ENCODE peak calls at places on chromosomes 16 and 17, in four cellular contexts. P is WTC11, Y is GM23338, T is GM12878. O is an unnamed sample.

GRCh38 chr17:76104140-76104895 is 731 bp upstream of the EXOC7 start:
- DNase-seq in P (no peak), Y (peak), T (no peak), O (peak)

GRCh38 chr17:60383379-60383778 is 8.6 kb downstream of the USP32 start:
- DNase-seq in P (no peak), Y (no peak), T (no peak), O (no peak)

GRCh38 chr17:35089846-35090193 is 26.3 kb upstream of the RFFL start:
- DNase-seq in P (no peak), Y (peak), T (no peak), O (peak)

GRCh38 chr16:28985611-28986041 is 774 bp downstream of the LAT start:
- DNase-seq in P (no peak), Y (no peak), T (no peak), O (no peak)

GRCh38 chr17:16443390-16444257 is 28.3 kb downstream of the TRPV2 start:
- DNase-seq in P (no peak), Y (no peak), T (no peak), O (no peak)

GRCh38 chr17:3974138-3974687 is 10.0 kb upstream of the ATP2A3 start:
- DNase-seq in P (no peak), Y (no peak), T (no peak), O (no peak)

GRCh38 chr16:88374736-88375135 is 8.0 kb upstream of the ZNF469 start:
- DNase-seq in P (peak), Y (no peak), T (no peak), O (no peak)

GRCh38 chr17:9239821-9240658 is 218.7 kb downstream of the NTN1 start:
- DNase-seq in P (peak), Y (peak), T (no peak), O (no peak)

GRCh38 chr17:33647976-33648375 is 354.9 kb upstream of the ASIC2 start:
- DNase-seq in P (no peak), Y (peak), T (no peak), O (no peak)

GRCh38 chr17:36461330-36462110 is 25.0 kb upstream of the ZNHIT3 start:
- DNase-seq in P (no peak), Y (no peak), T (no peak), O (no peak)

GRCh38 chr17:9893606-9894005 is 11.5 kb downstream of the RCVRN start:
- DNase-seq in P (no peak), Y (no peak), T (no peak), O (no peak)

GRCh38 chr16:5296163-5296562 is 198.6 kb upstream of the EEF2KMT start:
- DNase-seq in P (no peak), Y (no peak), T (no peak), O (no peak)

GRCh38 chr16:20674684-20675487 is 22.6 kb downstream of the ACSM1 start:
- DNase-seq in P (no peak), Y (peak), T (no peak), O (peak)

GRCh38 chr17:67531291-67531690 is 154.2 kb downstream of the PITPNC1 start:
- DNase-seq in P (peak), Y (peak), T (no peak), O (no peak)

GRCh38 chr17:66459811-66460270 is 157.4 kb downstream of the PRKCA start:
- DNase-seq in P (no peak), Y (no peak), T (no peak), O (peak)

GRCh38 chr16:1125471-1125870 is 27.4 kb upstream of the CACNA1H start:
- DNase-seq in P (no peak), Y (no peak), T (no peak), O (no peak)

GRCh38 chr17:67518881-67519280 is 141.8 kb downstream of the PITPNC1 start:
- DNase-seq in P (no peak), Y (no peak), T (no peak), O (no peak)

GRCh38 chr17:54864636-54865420 is 35.8 kb upstream of the TOM1L1 start:
- DNase-seq in P (no peak), Y (no peak), T (no peak), O (no peak)

GRCh38 chr17:74192950-74193781 is 10.3 kb upstream of the RPL38 start:
- DNase-seq in P (no peak), Y (no peak), T (no peak), O (peak)

GRCh38 chr17:45284176-45285140 is 22.6 kb upstream of the SPATA32 start:
- DNase-seq in P (peak), Y (peak), T (no peak), O (no peak)

GRCh38 chr16:88599825-88600538 is 29.8 kb downstream of the ZC3H18 start:
- DNase-seq in P (no peak), Y (no peak), T (no peak), O (no peak)

GRCh38 chr17:38703742-38704644 is 1.1 kb upstream of the MLLT6 start:
- DNase-seq in P (peak), Y (peak), T (no peak), O (peak)
- TF ChIP-seq CREB1 in P (no peak), Y (peak), T (no peak), O (peak)

GRCh38 chr16:2237076-2237551 is 870 bp downstream of the DNASE1L2 start:
- DNase-seq in P (no peak), Y (no peak), T (no peak), O (no peak)

GRCh38 chr16:2237552-2238395 is 1.5 kb downstream of the DNASE1L2 start:
- DNase-seq in P (peak), Y (peak), T (no peak), O (no peak)

GRCh38 chr16:2239231-2239675 is 3.0 kb downstream of the DNASE1L2 start:
- DNase-seq in P (no peak), Y (no peak), T (no peak), O (no peak)

GRCh38 chr16:2236362-2237075 is at the start of gene DNASE1L2:
- DNase-seq in P (peak), Y (peak), T (no peak), O (no peak)

GRCh38 chr16:2238396-2239230 is 2.4 kb downstream of the DNASE1L2 start:
- DNase-seq in P (peak), Y (peak), T (no peak), O (no peak)
- TF ChIP-seq CREB1 in P (no peak), Y (no peak), T (no peak), O (no peak)

DNA sequence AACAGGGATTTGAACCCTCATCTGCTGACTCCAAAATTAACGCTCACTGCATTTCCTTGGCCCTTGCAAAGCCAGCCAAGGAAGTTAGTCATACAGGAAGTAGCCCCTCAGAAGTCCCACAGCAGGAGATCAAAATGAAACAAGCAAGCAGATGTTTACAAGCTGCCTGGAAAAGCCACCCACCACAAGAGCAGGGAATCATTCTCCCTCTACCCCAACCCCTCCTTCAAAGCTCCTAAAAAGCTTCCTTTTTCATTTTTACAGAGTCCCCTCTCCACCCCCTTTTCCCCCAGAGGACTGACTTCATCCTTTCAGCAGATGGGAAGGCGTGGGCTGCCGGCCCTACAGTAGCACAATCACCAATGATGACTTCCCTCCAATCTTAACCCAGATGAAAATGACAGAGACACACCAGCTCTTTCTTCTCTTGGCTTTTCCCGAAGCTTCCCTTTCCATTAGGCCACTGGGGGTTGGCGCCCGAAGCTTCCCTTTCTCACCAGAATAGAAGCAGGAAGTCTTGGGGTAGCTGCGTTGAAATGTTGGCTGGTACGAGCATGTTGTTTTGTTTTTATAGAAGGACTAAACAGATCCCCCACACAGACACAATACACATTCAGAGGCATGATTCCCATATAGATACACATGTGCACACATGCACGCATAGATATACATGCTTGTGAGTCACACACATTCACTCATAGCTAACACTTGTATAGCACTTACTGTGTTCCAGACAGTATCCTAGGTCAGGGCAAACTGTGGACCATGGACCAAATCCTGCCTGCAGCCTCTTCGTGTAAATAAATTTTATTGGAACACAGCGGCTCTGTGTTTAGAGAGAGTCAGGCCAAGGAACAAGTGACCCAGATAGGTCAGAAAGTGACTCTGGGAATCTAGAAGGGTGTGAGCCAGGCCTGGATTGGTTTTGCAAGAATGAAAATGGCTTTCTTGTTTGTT is 17.4 kb downstream of the ITPRIPL2 start:
- DNase-seq in P (no peak), Y (peak), T (no peak), O (no peak)
- TF ChIP-seq CREB1 in P (no peak), Y (no peak), T (no peak), O (no peak)

GRCh38 chr17:50150354-50151040 is at the start of gene PPP1R9B:
- DNase-seq in P (no peak), Y (no peak), T (no peak), O (no peak)

GRCh38 chr17:50149425-50150353 is 788 bp downstream of the PPP1R9B start:
- DNase-seq in P (no peak), Y (peak), T (no peak), O (no peak)

GRCh38 chr17:50151937-50152547 is 1.6 kb upstream of the PPP1R9B start:
- DNase-seq in P (peak), Y (peak), T (no peak), O (peak)

GRCh38 chr17:50152736-50153135 is 2.3 kb upstream of the PPP1R9B start:
- DNase-seq in P (no peak), Y (no peak), T (no peak), O (no peak)

DNA sequence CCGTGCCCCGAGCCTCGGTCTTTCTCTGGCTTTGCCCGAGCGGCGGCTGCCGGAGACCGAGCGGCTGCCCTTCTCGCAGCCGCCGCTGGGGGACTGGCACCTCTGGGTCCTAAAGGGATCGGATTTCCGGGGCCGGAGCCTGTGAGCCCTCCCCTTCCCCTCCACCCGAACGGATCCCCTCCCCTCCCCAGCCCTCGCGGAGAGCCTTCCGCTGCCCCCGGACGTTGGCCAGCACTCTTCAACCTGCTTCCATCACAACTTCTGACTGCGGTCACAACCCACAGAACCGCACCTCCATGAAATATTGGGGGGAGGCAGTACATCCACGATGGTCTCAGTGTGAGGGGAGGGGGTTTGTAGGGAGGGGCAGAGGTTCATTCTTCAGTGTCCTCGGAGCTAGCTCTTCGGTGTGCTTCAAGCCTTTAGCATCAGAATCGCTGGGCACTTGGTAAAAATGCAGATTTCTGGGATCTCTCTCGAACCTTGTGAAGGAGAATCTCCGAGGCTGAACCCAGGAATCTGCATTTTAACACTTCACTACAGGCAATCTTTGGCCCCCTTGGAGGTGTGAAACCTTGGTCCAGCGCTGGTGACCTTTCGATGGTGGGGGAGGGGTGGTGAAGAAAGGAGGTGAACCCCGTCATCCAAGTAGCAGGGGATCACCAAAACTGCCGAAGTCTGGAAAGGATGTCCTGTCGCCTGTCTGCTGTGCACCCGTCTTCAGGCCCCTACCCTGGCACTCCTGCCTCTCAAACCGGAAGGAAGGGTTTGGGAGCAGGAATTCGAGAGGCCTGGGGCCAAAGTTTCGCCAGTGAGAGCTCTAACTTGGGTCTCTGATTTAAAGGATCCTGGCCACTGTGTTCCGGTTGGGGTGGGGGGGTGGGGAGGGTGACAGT is 812 bp upstream of the PPP1R9B start:
- DNase-seq in P (peak), Y (peak), T (peak), O (peak)
- TF ChIP-seq CREB1 in P (no peak), Y (no peak), T (no peak), O (no peak)

GRCh38 chr17:78186689-78187595 is at the start of the genes AFMID and TK1:
- DNase-seq in P (peak), Y (peak), T (peak), O (peak)
- TF ChIP-seq CREB1 in P (no peak), Y (peak), T (peak), O (peak)

GRCh38 chr17:68695659-68696058 is 94.5 kb upstream of the FAM20A start:
- DNase-seq in P (no peak), Y (no peak), T (no peak), O (no peak)

GRCh38 chr17:68693896-68694295 is 92.7 kb upstream of the FAM20A start:
- DNase-seq in P (no peak), Y (no peak), T (no peak), O (no peak)

GRCh38 chr17:68697850-68698313 is 96.7 kb upstream of the FAM20A start:
- DNase-seq in P (no peak), Y (no peak), T (no peak), O (peak)

GRCh38 chr17:68693466-68693865 is 92.3 kb upstream of the FAM20A start:
- DNase-seq in P (no peak), Y (no peak), T (no peak), O (no peak)

GRCh38 chr17:68694791-68695485 is 93.8 kb upstream of the FAM20A start:
- DNase-seq in P (no peak), Y (no peak), T (no peak), O (no peak)
- TF ChIP-seq CREB1 in P (no peak), Y (no peak), T (no peak), O (no peak)

GRCh38 chr17:81279278-81280073 is 15.6 kb downstream of the SLC38A10 start:
- DNase-seq in P (no peak), Y (no peak), T (no peak), O (no peak)

GRCh38 chr17:81277421-81277820 is 17.7 kb downstream of the SLC38A10 start:
- DNase-seq in P (no peak), Y (no peak), T (no peak), O (no peak)

GRCh38 chr17:81276781-81277180 is 18.3 kb downstream of the SLC38A10 start:
- DNase-seq in P (no peak), Y (no peak), T (no peak), O (no peak)

GRCh38 chr17:81278831-81279230 is 16.3 kb downstream of the SLC38A10 start:
- DNase-seq in P (no peak), Y (no peak), T (no peak), O (no peak)

GRCh38 chr17:81277938-81278693 is 17.0 kb downstream of the SLC38A10 start:
- DNase-seq in P (no peak), Y (no peak), T (no peak), O (no peak)
- TF ChIP-seq CREB1 in P (no peak), Y (no peak), T (no peak), O (no peak)

DNA sequence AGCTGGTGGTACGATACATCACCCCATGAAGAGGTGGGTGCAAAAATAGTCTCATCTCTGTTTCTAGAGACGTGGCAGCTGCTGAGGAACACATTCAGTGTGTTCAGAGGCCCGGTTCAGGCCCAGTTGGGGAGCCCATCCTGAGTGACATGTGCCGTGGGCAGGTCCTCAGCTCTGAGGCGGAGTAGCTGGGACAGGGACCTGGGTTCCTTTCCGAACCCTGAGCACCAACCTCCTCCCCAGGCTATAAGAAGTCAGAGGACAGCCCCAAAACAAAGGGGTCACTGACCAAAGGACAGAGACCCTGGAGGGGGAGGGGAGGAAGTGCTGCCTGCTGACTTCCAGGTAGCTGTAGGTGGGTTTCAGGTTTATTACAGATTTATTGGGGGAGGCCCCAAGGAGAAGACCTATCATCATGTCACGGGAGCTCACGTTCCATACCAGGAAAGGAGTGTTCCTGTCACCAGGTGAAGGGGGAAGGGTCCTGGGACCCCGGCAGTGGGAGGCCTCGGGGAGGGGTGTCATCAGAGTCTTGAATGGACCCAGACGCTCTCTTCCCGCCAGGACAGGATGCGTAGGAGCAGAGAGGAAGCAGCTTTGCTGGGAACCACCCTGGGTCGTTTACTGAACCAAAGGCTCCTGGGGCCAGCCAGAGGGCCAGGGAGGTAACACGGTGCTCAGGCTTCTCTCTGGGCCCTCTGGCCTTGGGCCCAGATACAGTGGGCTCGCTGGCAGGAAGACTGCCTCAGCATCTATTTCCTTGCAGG is 4.9 kb downstream of the LDHD start:
- DNase-seq in P (no peak), Y (no peak), T (no peak), O (no peak)
- TF ChIP-seq CREB1 in P (no peak), Y (no peak), T (no peak), O (no peak)

DNA sequence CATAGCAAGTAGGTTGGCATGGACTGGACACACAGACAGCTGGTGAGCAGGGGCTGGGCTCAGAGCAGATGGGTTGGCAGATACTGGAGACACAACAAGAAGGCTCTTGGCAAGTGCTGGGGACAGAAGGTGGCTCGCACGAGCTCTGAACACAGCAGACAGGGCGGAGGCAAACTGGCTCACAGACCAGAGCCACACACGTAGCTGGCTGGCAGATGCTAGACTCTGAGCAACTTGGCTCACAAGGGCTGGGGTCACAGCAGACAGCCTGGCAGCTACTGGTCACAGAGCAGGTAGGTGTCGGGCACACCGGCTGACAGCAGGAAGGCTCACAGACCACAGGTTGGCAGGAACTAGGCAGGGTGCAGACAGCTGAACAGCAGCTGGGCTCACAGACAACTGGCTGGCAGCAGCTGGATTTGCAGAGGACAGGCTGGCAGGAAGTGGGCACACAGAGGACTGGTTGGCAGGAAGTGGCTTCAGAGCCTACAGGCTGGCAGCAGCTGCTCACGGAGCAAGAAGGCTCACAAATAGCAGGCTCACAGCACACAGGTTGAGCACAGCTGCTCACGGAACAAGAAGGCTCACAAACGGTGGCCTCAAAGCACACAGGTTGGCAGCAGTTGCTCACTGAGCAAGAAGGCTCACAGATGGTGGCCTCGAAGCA is 725 bp downstream of the KRTAP16-1 start:
- DNase-seq in P (no peak), Y (no peak), T (peak), O (no peak)
- TF ChIP-seq CREB1 in P (no peak), Y (no peak), T (no peak), O (no peak)

GRCh38 chr16:50314665-50315064 is 48.3 kb downstream of the ADCY7 start:
- DNase-seq in P (no peak), Y (no peak), T (no peak), O (no peak)

GRCh38 chr16:50313596-50314483 is 47.5 kb downstream of the ADCY7 start:
- DNase-seq in P (no peak), Y (no peak), T (no peak), O (peak)

GRCh38 chr16:50316102-50316847 is 49.9 kb downstream of the ADCY7 start:
- DNase-seq in P (no peak), Y (no peak), T (no peak), O (no peak)

GRCh38 chr16:50316848-50317630 is 50.7 kb downstream of the ADCY7 start:
- DNase-seq in P (no peak), Y (no peak), T (no peak), O (no peak)

GRCh38 chr16:50315346-50315997 is 49.1 kb downstream of the ADCY7 start:
- DNase-seq in P (no peak), Y (no peak), T (no peak), O (no peak)
- TF ChIP-seq CREB1 in P (no peak), Y (no peak), T (no peak), O (no peak)

O was measured in HepG2.